ENCODE peak calls at places on chromosomes 4 and X, in nine cellular contexts. R is suprapubic skin, C is ovary, F is K562, S is transverse colon, M is sigmoid colon, X is A549, U is stomach, I is upper lobe of left lung. E is an unnamed sample.

GRCh38 chrX:63657821-63658220 is 127.2 kb downstream of the ARHGEF9 start:
- DNase-seq in R (no peak), C (no peak), F (no peak), S (no peak), M (no peak), X (peak; percentile 0), U (no peak), I (peak; percentile 72), E (no peak)

GRCh38 chr4:112759313-112759712 is 122.4 kb downstream of the LARP7 start:
- DNase-seq in R (no peak), C (no peak), F (no peak), S (no peak), M (no peak), X (no peak), U (no peak), I (no peak), E (no peak)

GRCh38 chrX:9825966-9826365 is 39.7 kb downstream of the SHROOM2 start:
- DNase-seq in R (no peak), C (no peak), F (no peak), S (no peak), M (no peak), X (no peak), U (no peak), I (no peak), E (no peak)

GRCh38 chrX:151871244-151871643 is 41.4 kb upstream of the MAGEA4 start:
- DNase-seq in R (no peak), C (no peak), F (no peak), S (no peak), M (no peak), X (peak; percentile 85), U (no peak), I (no peak), E (no peak)

GRCh38 chrX:70455366-70456202 is 10.9 kb downstream of the DLG3 start:
- DNase-seq in R (no peak), C (no peak), F (no peak), S (peak; percentile 54), M (no peak), X (no peak), U (no peak), I (no peak), E (no peak)

GRCh38 chr4:57612279-57612678 is 502.1 kb upstream of the IGFBP7 start:
- DNase-seq in R (no peak), C (no peak), F (no peak), S (peak; percentile 9), M (no peak), X (peak; percentile 1), U (no peak), I (no peak), E (no peak)

GRCh38 chr4:88276952-88277710 is 7.2 kb downstream of the PPM1K start:
- DNase-seq in R (no peak), C (no peak), F (no peak), S (no peak), M (no peak), X (no peak), U (no peak), I (no peak), E (no peak)

GRCh38 chr4:57039345-57039744 is 60.6 kb downstream of the POLR2B start:
- DNase-seq in R (no peak), C (no peak), F (no peak), S (no peak), M (no peak), X (peak; percentile 44), U (no peak), I (no peak), E (no peak)

GRCh38 chrX:39869846-39870601 is 227.7 kb downstream of the BCOR start:
- DNase-seq in R (no peak), C (no peak), F (peak; percentile 71), S (peak; percentile 26), M (no peak), X (peak; percentile 35), U (no peak), I (peak; percentile 28), E (no peak)

GRCh38 chr4:142365386-142365785 is 480.7 kb downstream of the INPP4B start:
- DNase-seq in R (no peak), C (no peak), F (no peak), S (no peak), M (no peak), X (no peak), U (no peak), I (no peak), E (no peak)

GRCh38 chr4:53714377-53715140 is 123.3 kb upstream of the LNX1 start:
- DNase-seq in R (no peak), C (no peak), F (no peak), S (no peak), M (no peak), X (no peak), U (no peak), I (no peak), E (no peak)

GRCh38 chr4:56531823-56532222 is 26.2 kb downstream of the ARL9 start:
- DNase-seq in R (no peak), C (no peak), F (peak; percentile 57), S (no peak), M (peak; percentile 66), X (no peak), U (no peak), I (no peak), E (no peak)

GRCh38 chr4:143700420-143701352 is at the start of gene FREM3:
- DNase-seq in R (no peak), C (no peak), F (no peak), S (no peak), M (no peak), X (no peak), U (no peak), I (no peak), E (no peak)

GRCh38 chr4:11631416-11631815 is 202.7 kb upstream of the HS3ST1 start:
- DNase-seq in R (no peak), C (no peak), F (no peak), S (no peak), M (no peak), X (no peak), U (no peak), I (no peak), E (no peak)

GRCh38 chrX:53196678-53197077 is 28.3 kb downstream of the KDM5C start:
- DNase-seq in R (no peak), C (no peak), F (no peak), S (no peak), M (no peak), X (no peak), U (no peak), I (no peak), E (no peak)
- TF ChIP-seq POLR2A in R (no peak), C (no peak), F (no peak), S (no peak), M (no peak), X (no peak), U (no peak), I (no peak), E (no peak)

DNA sequence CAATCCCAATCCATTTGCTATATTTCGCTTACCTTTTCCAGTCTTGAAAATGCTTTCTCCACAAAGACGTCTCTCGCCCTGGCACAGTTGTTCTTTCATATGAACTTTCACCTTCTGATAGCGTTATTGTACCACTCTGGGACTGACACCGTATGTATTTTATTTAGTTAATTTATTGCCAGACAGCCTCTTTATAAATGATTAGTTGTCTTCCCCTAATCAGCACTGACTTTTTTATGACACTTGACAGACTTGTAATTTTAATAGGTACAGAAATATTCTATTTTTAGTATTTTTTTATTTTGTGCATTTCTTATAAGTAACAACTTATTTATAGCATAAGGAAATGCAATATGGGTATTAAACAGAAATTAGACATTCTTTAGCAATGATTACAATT is at the start of gene GIMD1:
- DNase-seq in R (no peak), C (no peak), F (no peak), S (no peak), M (no peak), X (no peak), U (no peak), I (no peak), E (no peak)
- H3K27ac ChIP-seq in R (no peak within 1 kb of the TSS), C (no peak within 1 kb of the TSS), F (no peak within 1 kb of the TSS), S (no peak within 1 kb of the TSS), M (no peak within 1 kb of the TSS), X (no peak within 1 kb of the TSS), U (no peak within 1 kb of the TSS), I (no peak within 1 kb of the TSS), E (no peak within 1 kb of the TSS)

GRCh38 chr4:41458689-41459088 is 79.3 kb upstream of the LIMCH1 start:
- DNase-seq in R (no peak), C (no peak), F (no peak), S (no peak), M (no peak), X (no peak), U (no peak), I (no peak), E (no peak)

GRCh38 chr4:41465135-41465761 is 72.7 kb upstream of the LIMCH1 start:
- DNase-seq in R (no peak), C (no peak), F (no peak), S (no peak), M (no peak), X (no peak), U (no peak), I (no peak), E (no peak)

GRCh38 chr4:41455215-41455614 is 82.7 kb upstream of the LIMCH1 start:
- DNase-seq in R (no peak), C (no peak), F (no peak), S (no peak), M (no peak), X (no peak), U (no peak), I (no peak), E (no peak)

GRCh38 chr4:41456559-41457101 is 81.3 kb upstream of the LIMCH1 start:
- DNase-seq in R (no peak), C (no peak), F (no peak), S (no peak), M (no peak), X (no peak), U (no peak), I (no peak), E (no peak)

DNA sequence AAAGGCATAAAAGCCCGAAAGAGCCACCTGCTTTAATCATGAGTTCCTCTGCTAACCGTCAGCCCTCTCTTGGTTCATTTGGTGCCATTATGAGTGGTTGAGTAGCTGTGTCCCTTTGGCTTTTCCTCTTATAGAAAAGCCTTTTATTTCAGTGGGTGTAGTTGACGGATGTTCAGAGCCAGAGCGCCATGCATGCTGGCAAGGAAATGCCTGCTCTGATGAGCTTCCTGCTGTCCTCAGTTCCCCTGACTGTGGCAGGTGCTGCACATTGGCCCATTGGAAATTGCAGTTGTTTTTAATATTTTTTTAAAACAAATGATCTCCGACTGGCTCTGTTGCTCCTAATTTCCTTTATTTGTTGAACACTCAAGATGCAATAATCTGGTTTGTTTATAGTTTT is 77.3 kb upstream of the LIMCH1 start:
- DNase-seq in R (no peak), C (no peak), F (no peak), S (no peak), M (no peak), X (no peak), U (no peak), I (no peak), E (no peak)
- TF ChIP-seq EP300 in R (no peak), C (no peak), F (no peak), S (no peak), M (no peak), X (no peak), U (no peak), I (no peak), E (no peak)

GRCh38 chr4:185587444-185588161 is 52.3 kb upstream of the PDLIM3 start:
- DNase-seq in R (no peak), C (no peak), F (no peak), S (peak; percentile 80), M (no peak), X (no peak), U (peak; percentile 50), I (no peak), E (no peak)
- TF ChIP-seq POLR2A in R (no peak), C (no peak), F (no peak), S (no peak), M (no peak), X (no peak), U (no peak), I (no peak), E (no peak)